ENCODE peak calls at places on chromosomes 12 and 14, in nine cellular contexts. Y is psoas muscle, S is HFF-Myc, C is astrocyte, A is uterus, N is tibial artery, Q is WERI-Rb-1, W is neural progenitor cell, K is right atrium auricular region. P is an unnamed sample.

GRCh38 chr14:95156765-95157194 is 549 bp downstream of the DICER1 start:
- DNase-seq in Y (peak; percentile 45), S (no peak), C (peak; percentile 22), A (peak; percentile 24), N (peak; percentile 27), Q (peak; percentile 28), W (no peak), K (no peak), P (peak; percentile 14)

GRCh38 chr12:104586325-104587048 is 129.7 kb downstream of the CHST11 start:
- DNase-seq in Y (no peak), S (no peak), C (no peak), A (no peak), N (no peak), Q (peak; percentile 59), W (no peak), K (no peak), P (no peak)

GRCh38 chr12:69481133-69481532 is 10.9 kb downstream of the FRS2 start:
- DNase-seq in Y (no peak), S (no peak), C (no peak), A (no peak), N (no peak), Q (no peak), W (no peak), K (no peak), P (no peak)

GRCh38 chr12:90399317-90399716 is 555.7 kb downstream of the CCER1 start:
- DNase-seq in Y (no peak), S (no peak), C (peak; percentile 1), A (no peak), N (no peak), Q (no peak), W (no peak), K (no peak), P (peak; percentile 70)

GRCh38 chr12:123149088-123149827 is 1.6 kb downstream of the PITPNM2 start:
- DNase-seq in Y (no peak), S (no peak), C (no peak), A (no peak), N (no peak), Q (no peak), W (no peak), K (no peak), P (peak; percentile 20)

GRCh38 chr12:125295550-125295949 is 230.3 kb downstream of the AACS start:
- DNase-seq in Y (no peak), S (no peak), C (no peak), A (no peak), N (no peak), Q (no peak), W (no peak), K (no peak), P (no peak)

GRCh38 chr12:112980491-112981158 is 2.3 kb downstream of the OAS2 start:
- DNase-seq in Y (no peak), S (no peak), C (no peak), A (no peak), N (no peak), Q (no peak), W (no peak), K (no peak), P (no peak)

GRCh38 chr12:29427964-29428363 is 47.0 kb upstream of the ERGIC2 start:
- DNase-seq in Y (no peak), S (no peak), C (no peak), A (no peak), N (no peak), Q (no peak), W (peak; percentile 23), K (no peak), P (peak; percentile 22)

GRCh38 chr14:52412426-52412825 is 98.3 kb downstream of the PTGER2 start:
- DNase-seq in Y (no peak), S (no peak), C (no peak), A (no peak), N (no peak), Q (no peak), W (no peak), K (no peak), P (peak; percentile 61)

GRCh38 chr14:61625171-61625570 is 70.1 kb upstream of the HIF1A start:
- DNase-seq in Y (no peak), S (no peak), C (peak; percentile 26), A (no peak), N (no peak), Q (no peak), W (no peak), K (no peak), P (no peak)

GRCh38 chr14:94921870-94922585 is 152.1 kb upstream of the GSC start:
- DNase-seq in Y (no peak), S (no peak), C (no peak), A (no peak), N (no peak), Q (no peak), W (no peak), K (no peak), P (peak; percentile 32)

GRCh38 chr14:52706286-52706685 is 714 bp upstream of the PSMC6 start:
- DNase-seq in Y (no peak), S (no peak), C (no peak), A (no peak), N (no peak), Q (no peak), W (no peak), K (no peak), P (no peak)

GRCh38 chr12:47824198-47824597 is 4.5 kb upstream of the HDAC7 start:
- DNase-seq in Y (no peak), S (no peak), C (no peak), A (no peak), N (no peak), Q (no peak), W (no peak), K (no peak), P (no peak)
- H3K4me3 ChIP-seq in Y (no peak overlapping the region), S (no peak overlapping the region), C (no peak overlapping the region), A (no peak overlapping the region), N (no peak overlapping the region), Q (no peak overlapping the region), W (no peak overlapping the region), K (no peak overlapping the region), P (no peak overlapping the region)

DNA sequence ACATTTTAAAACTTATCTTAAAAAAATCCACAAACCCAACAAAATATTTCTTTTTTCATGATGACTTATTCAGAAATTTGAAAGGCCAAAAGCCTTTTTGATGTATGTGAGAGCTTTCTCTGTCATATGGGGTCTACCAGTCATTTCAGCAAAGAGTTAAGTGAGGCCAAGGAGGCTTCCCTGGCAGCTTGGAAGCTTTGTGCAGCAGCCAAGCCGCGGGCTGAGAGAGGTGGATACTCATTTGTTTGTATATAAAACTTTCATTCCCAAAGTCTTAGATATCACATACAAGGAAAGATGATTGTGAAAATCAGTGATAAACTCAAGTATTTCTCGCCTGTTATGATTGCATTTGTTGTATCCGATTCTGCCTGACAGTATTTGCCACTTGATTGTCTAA is 48.5 kb upstream of the RNU6-8 start:
- DNase-seq in Y (no peak), S (no peak), C (no peak), A (no peak), N (no peak), Q (no peak), W (no peak), K (no peak), P (no peak)
- TF ChIP-seq CTCF in Y (no peak), S (no peak), C (no peak), A (no peak), N (no peak), Q (no peak), W (no peak), K (no peak), P (no peak)

DNA sequence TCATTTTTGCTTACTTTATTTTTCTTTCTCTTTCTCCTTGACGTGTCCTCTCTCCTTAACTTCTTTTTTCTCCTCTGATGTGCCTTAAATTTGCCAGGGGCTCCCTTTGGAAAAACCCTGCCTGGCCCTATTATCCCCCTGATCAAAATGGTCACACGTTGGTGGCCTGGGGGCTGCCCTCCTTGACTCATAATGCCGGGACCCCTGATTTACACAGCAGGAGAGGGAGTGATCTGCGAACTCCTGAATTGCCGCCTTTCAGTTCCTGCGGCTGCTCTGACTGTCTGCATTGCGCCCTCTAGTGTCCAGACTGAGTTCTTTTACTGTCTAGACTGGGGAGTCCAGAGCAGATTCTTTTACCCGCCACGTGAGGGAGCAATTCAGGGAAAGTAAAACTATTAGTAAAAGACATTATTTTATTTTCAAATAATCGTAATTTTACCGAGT is 44.8 kb upstream of the GZMB start:
- DNase-seq in Y (peak; percentile 35), S (peak; percentile 83), C (peak; percentile 65), A (peak; percentile 52), N (peak; percentile 63), Q (peak; percentile 69), W (peak; percentile 93), K (peak; percentile 68), P (peak; percentile 91)
- H3K4me3 ChIP-seq in Y (peak overlapping the region; percentile 47), S (no peak overlapping the region), C (no peak overlapping the region), A (no peak overlapping the region), N (peak overlapping the region; percentile 43), Q (no peak overlapping the region), W (no peak overlapping the region), K (peak overlapping the region; percentile 12), P (peak overlapping the region; percentile 57)

DNA sequence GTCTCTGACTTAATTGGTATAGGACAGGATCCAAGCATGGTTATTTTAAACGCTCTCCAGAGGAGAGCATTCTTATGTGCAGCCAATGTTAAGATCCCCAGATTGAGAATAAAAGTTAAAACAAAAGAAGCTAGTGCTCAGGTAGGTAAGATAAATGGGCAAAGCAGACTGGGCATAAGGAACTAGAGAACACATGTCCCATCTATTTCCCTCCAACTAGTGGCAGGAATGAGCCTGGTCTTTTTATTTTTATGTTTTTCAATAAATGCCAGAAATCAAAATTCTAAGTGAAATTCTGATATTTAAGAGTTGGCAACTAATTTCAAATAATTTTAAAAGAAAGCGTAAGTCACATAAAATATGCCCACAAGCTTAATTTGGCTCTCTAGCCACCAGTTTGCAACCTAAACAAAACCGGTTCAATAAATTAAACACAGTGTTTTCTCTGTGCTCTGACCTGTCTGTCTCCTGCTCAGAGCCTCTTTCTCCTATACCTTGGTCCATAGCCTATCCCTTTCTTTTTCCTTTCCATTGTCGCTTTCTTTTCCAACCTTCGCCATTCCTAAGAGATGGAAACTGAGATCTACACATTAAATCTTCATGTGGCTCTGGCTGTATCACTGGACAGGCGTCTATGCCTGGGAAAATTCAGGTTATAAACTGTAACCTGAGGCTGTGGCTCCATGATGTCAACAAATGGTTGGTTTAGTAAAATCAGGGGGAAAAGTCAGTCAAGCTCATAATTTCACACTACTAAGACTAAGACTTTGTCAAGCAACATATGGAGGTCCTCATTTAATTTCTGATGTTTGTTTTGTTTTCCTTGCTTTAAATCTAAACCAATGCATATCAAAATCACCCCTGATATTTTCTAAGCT is 5.5 kb downstream of the SLC38A1 start:
- DNase-seq in Y (no peak), S (no peak), C (no peak), A (no peak), N (no peak), Q (no peak), W (no peak), K (no peak), P (no peak)
- TF ChIP-seq CTCF in Y (peak; percentile 32), S (peak; percentile 36), C (peak; percentile 19), A (no peak), N (peak; percentile 25), Q (peak; percentile 14), W (peak; percentile 57), K (peak; percentile 48), P (peak; percentile 42)